ENCODE peak calls at places on chromosomes 4 and X, in seven cellular contexts. C is HFFc6, M is osteocyte, F is fibroblast of mammary gland, X is AG09309, E is OCI-LY7, S is AG10803. Q is an unnamed sample.

GRCh38 chr4:77849278-77849965 is 13.2 kb upstream of the MRPL1 start:
- DNase-seq in C (no peak), M (no peak), F (no peak), X (no peak), E (no peak), S (no peak), Q (no peak)

GRCh38 chrX:107429090-107429489 is 20.4 kb upstream of the FRMPD3 start:
- DNase-seq in C (peak), M (no peak), F (peak), X (no peak), E (peak), S (peak), Q (no peak)

GRCh38 chr4:118981839-118982381 is 93.3 kb downstream of the SYNPO2 start:
- DNase-seq in C (peak), M (peak), F (peak), X (peak), E (peak), S (peak), Q (no peak)

GRCh38 chr4:73430188-73430587 is 5.8 kb upstream of the AFP start:
- DNase-seq in C (no peak), M (no peak), F (no peak), X (no peak), E (no peak), S (no peak), Q (no peak)

GRCh38 chrX:11334165-11334564 is 41.0 kb downstream of the AMELX start:
- DNase-seq in C (no peak), M (no peak), F (peak), X (no peak), E (no peak), S (no peak), Q (no peak)

GRCh38 chr4:7381221-7381889 is 53.4 kb downstream of the PSAPL1 start:
- DNase-seq in C (peak), M (no peak), F (peak), X (no peak), E (no peak), S (no peak), Q (no peak)

GRCh38 chr4:77600521-77601451 is 4.8 kb upstream of the CXCL13 start:
- DNase-seq in C (peak), M (no peak), F (peak), X (no peak), E (peak), S (peak), Q (no peak)

GRCh38 chr4:124386648-124387047 is 325.9 kb downstream of the ANKRD50 start:
- DNase-seq in C (no peak), M (no peak), F (no peak), X (no peak), E (no peak), S (no peak), Q (no peak)

GRCh38 chr4:82491251-82491960 is 61.0 kb downstream of the ENOPH1 start:
- DNase-seq in C (no peak), M (no peak), F (peak), X (no peak), E (no peak), S (no peak), Q (no peak)

GRCh38 chrX:34849371-34849770 is 93.2 kb upstream of the FAM47B start:
- DNase-seq in C (peak), M (no peak), F (peak), X (peak), E (no peak), S (peak), Q (no peak)

GRCh38 chr4:23728393-23728792 is 161.5 kb downstream of the PPARGC1A start:
- DNase-seq in C (peak), M (no peak), F (peak), X (peak), E (no peak), S (peak), Q (no peak)

DNA sequence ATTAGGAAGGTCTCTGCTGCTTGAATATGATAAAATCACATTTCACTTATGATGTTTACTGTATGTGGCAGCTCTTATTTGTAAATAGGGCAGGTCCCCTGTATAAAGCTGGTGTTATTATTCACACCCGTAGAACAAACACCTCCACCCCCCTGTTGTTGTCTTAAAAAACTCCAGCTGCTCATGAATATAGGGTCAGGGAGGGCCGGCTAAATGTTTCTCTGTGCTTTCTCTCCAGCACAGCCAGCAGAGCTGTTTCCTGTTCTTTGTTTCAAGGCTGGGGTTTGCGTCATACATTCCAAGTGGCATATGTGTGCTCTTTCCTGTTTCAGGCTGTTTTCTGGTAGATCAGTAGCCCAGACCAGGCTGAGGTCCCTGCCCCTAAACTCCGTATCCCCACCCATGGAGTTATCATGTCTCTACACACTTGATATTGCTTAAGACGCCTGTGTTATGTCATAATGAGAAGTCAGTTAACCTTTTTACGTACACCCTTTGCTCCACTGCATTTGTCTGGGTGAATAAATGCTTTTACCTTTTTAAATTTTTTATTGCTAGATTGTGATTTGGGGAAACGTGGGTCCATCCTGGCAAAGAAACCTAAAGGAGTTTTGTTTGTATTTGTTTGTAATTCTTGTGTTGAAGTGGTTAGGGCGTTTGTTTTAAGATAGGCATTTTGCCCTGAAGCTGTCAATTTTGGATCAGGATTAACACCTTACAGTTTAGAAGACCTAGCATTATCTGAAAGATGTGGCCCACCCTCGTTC is 3.2 kb downstream of the KLF3 start:
- DNase-seq in C (peak), M (no peak), F (peak), X (peak), E (peak), S (peak), Q (no peak)
- TF ChIP-seq CTCF in C (no peak), M (no peak), F (no peak), X (no peak), E (no peak), S (no peak), Q (no peak)

GRCh38 chrX:43559643-43560042 is 96.5 kb upstream of the MAOA start:
- DNase-seq in C (no peak), M (no peak), F (peak), X (no peak), E (peak), S (peak), Q (no peak)
- TF ChIP-seq CTCF in C (peak), M (peak), F (peak), X (peak), E (peak), S (peak), Q (peak)

GRCh38 chr4:39435875-39436563 is 22.7 kb downstream of the RPL9 start:
- DNase-seq in C (no peak), M (no peak), F (no peak), X (no peak), E (no peak), S (no peak), Q (no peak)
- TF ChIP-seq CTCF in C (peak), M (peak), F (peak), X (peak), E (peak), S (no peak), Q (no peak)

GRCh38 chr4:48985976-48986653 is at the start of gene CWH43:
- DNase-seq in C (no peak), M (no peak), F (no peak), X (no peak), E (no peak), S (no peak), Q (no peak)
- TF ChIP-seq CTCF in C (no peak), M (no peak), F (no peak), X (no peak), E (no peak), S (no peak), Q (no peak)

DNA sequence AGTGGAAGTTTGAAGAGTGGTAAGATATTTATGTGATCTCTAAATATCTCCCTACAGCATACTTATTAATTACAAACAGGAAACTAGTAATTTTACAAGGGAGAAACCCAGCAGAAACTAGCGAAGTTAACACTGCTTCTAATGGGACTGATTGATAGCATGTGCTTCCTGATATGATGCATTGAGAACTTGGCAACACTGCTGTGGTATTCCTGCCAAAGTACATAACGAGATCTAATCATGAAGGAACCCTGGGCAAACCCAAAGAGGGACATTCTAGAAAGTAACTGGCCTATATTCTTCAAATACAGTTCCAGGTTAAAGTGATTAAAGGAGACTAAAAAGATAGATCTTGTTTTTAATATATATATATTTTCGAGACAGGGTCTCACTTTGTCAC is 4.6 kb upstream of the GPR34 start:
- DNase-seq in C (no peak), M (no peak), F (peak), X (no peak), E (no peak), S (peak), Q (no peak)
- TF ChIP-seq CTCF in C (no peak), M (no peak), F (no peak), X (no peak), E (no peak), S (no peak), Q (no peak)

GRCh38 chr4:183288955-183289354 is 31.1 kb downstream of the CLDN22 start:
- DNase-seq in C (no peak), M (no peak), F (no peak), X (no peak), E (no peak), S (no peak), Q (no peak)
- TF ChIP-seq CTCF in C (no peak), M (no peak), F (no peak), X (no peak), E (no peak), S (no peak), Q (no peak)

GRCh38 chr4:184548651-184549341 is 74.4 kb upstream of the IRF2 start:
- DNase-seq in C (no peak), M (no peak), F (no peak), X (no peak), E (no peak), S (no peak), Q (no peak)

GRCh38 chr4:184558996-184559395 is 84.6 kb upstream of the IRF2 start:
- DNase-seq in C (no peak), M (no peak), F (no peak), X (no peak), E (no peak), S (no peak), Q (no peak)

GRCh38 chr4:184550476-184550875 is 76.1 kb upstream of the IRF2 start:
- DNase-seq in C (no peak), M (no peak), F (no peak), X (no peak), E (no peak), S (peak), Q (no peak)

GRCh38 chr4:184548321-184548650 is 73.9 kb upstream of the IRF2 start:
- DNase-seq in C (no peak), M (no peak), F (no peak), X (no peak), E (no peak), S (no peak), Q (no peak)

DNA sequence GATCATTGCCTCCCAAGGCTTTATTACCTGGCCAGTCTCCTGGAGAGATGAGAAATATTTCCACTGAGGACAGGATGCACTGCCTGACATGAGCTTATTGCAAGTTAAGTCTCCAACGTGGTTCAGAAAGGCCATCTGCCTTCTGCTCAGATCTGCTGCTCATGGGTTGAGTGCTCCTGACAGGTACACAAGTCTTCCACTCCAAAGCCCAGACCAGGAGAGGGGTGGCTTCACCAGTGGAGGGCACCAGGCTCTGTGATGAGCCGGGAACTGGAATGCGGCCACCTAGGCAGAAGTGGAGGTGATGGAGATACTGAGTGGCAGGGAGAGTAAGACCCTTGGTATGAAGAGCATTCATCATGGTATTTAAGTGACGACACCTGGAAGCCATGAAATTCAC is 79.5 kb upstream of the IRF2 start:
- DNase-seq in C (no peak), M (no peak), F (no peak), X (no peak), E (no peak), S (no peak), Q (no peak)
- TF ChIP-seq CTCF in C (no peak), M (no peak), F (no peak), X (no peak), E (no peak), S (no peak), Q (no peak)

GRCh38 chrX:155666741-155667140 is 54.0 kb upstream of the TMLHE start:
- DNase-seq in C (no peak), M (no peak), F (no peak), X (no peak), E (no peak), S (no peak), Q (no peak)

DNA sequence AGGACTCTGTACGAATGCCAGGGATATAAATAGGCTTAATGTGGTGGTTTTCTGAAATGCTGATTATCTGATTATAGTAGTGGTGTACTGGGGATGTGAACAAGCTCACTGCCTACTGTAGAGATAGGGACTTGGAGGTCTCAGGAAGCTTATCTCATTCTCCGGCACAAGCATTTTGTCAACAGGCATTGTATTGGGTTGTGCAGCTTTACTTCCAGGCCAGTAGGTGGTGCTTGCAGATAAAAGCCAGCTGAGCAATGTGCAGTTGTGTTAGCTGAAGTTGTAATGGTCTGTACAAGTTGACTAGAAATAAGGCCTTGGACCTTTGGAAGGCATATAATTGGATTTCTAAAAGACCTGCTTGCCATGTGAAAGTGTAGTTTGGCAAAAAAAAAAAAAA is 49.5 kb upstream of the TMLHE start:
- DNase-seq in C (no peak), M (no peak), F (peak), X (no peak), E (no peak), S (no peak), Q (no peak)
- TF ChIP-seq CTCF in C (no peak), M (no peak), F (peak), X (no peak), E (peak), S (peak), Q (peak)

DNA sequence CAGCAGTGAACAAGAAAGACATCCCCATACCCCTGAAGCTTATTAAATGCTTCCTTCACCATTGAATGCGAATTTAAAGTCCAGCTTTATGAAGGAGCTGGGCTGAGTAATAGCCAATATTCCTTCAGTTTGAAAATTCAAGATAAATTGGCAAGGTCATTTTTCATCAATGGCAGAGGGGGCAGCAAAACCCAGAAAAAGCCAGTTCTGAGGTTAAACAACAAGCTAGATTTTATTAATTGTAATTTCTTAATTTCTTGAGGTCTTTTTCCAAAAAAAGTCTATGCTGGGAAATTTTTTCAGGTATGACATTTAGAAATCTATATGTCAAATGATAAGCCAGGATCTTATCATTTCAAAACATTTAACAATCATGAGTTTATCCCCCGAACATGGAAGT is 808.9 kb downstream of the RPA4 start:
- DNase-seq in C (no peak), M (no peak), F (no peak), X (no peak), E (no peak), S (no peak), Q (no peak)
- TF ChIP-seq CTCF in C (peak), M (no peak), F (no peak), X (no peak), E (peak), S (no peak), Q (no peak)

GRCh38 chrX:152601848-152602616 is 35.7 kb upstream of the GABRQ start:
- DNase-seq in C (no peak), M (no peak), F (peak), X (no peak), E (peak), S (no peak), Q (no peak)
- TF ChIP-seq CTCF in C (no peak), M (no peak), F (no peak), X (no peak), E (peak), S (no peak), Q (peak)